ENCODE peak calls at places on chromosomes 1 and 21, in six cellular contexts. One of them, this sample, is unnamed.

GRCh38 chr1:86068841-86069756 is 87.5 kb downstream of the COL24A1 start:
- DNase-seq in CD8-positive, alpha-beta T cell: no peak
- DNase-seq in MG63: peak; percentile 71
- DNase-seq in PC-3: no peak
- DNase-seq in IMR-90: peak; percentile 64
- DNase-seq in HFF-Myc: no peak
- DNase-seq in this sample: no peak

GRCh38 chr1:25903986-25904385 is 2.2 kb downstream of the STMN1 start:
- DNase-seq in CD8-positive, alpha-beta T cell: no peak
- DNase-seq in MG63: no peak
- DNase-seq in PC-3: no peak
- DNase-seq in IMR-90: no peak
- DNase-seq in HFF-Myc: no peak
- DNase-seq in this sample: no peak

GRCh38 chr1:109794319-109795132 is 30.8 kb upstream of the EPS8L3 start:
- DNase-seq in CD8-positive, alpha-beta T cell: no peak
- DNase-seq in MG63: peak; percentile 61
- DNase-seq in PC-3: no peak
- DNase-seq in IMR-90: no peak
- DNase-seq in HFF-Myc: no peak
- DNase-seq in this sample: no peak

GRCh38 chr1:25220666-25221065 is 11.6 kb downstream of the SYF2 start:
- DNase-seq in CD8-positive, alpha-beta T cell: no peak
- DNase-seq in MG63: no peak
- DNase-seq in PC-3: no peak
- DNase-seq in IMR-90: no peak
- DNase-seq in HFF-Myc: no peak
- DNase-seq in this sample: no peak

GRCh38 chr1:247824023-247824422 is at the start of gene OR14A16:
- DNase-seq in CD8-positive, alpha-beta T cell: no peak
- DNase-seq in MG63: no peak
- DNase-seq in PC-3: no peak
- DNase-seq in IMR-90: no peak
- DNase-seq in HFF-Myc: no peak
- DNase-seq in this sample: no peak

GRCh38 chr1:19325368-19325957 is 13.3 kb downstream of the SLC66A1 start:
- DNase-seq in CD8-positive, alpha-beta T cell: no peak
- DNase-seq in MG63: no peak
- DNase-seq in PC-3: no peak
- DNase-seq in IMR-90: no peak
- DNase-seq in HFF-Myc: no peak
- DNase-seq in this sample: no peak

GRCh38 chr1:192626366-192627179 is 9.4 kb upstream of the RGS13 start:
- DNase-seq in CD8-positive, alpha-beta T cell: no peak
- DNase-seq in MG63: no peak
- DNase-seq in PC-3: no peak
- DNase-seq in IMR-90: no peak
- DNase-seq in HFF-Myc: no peak
- DNase-seq in this sample: no peak

GRCh38 chr1:200889571-200889970 is 5.1 kb upstream of the INAVA start:
- DNase-seq in CD8-positive, alpha-beta T cell: no peak
- DNase-seq in MG63: no peak
- DNase-seq in PC-3: peak; percentile 50
- DNase-seq in IMR-90: no peak
- DNase-seq in HFF-Myc: no peak
- DNase-seq in this sample: no peak

GRCh38 chr1:180210008-180210555 is 20.0 kb upstream of the LHX4 start:
- DNase-seq in CD8-positive, alpha-beta T cell: no peak
- DNase-seq in MG63: no peak
- DNase-seq in PC-3: peak; percentile 73
- DNase-seq in IMR-90: no peak
- DNase-seq in HFF-Myc: no peak
- DNase-seq in this sample: no peak

GRCh38 chr21:29232601-29233541 is 65.9 kb upstream of the BACH1 start:
- DNase-seq in CD8-positive, alpha-beta T cell: no peak
- DNase-seq in MG63: peak; percentile 29
- DNase-seq in PC-3: peak; percentile 61
- DNase-seq in IMR-90: peak; percentile 55
- DNase-seq in HFF-Myc: no peak
- DNase-seq in this sample: peak; percentile 66

GRCh38 chr1:151593651-151594625 is 17.9 kb upstream of the SNX27 start:
- DNase-seq in CD8-positive, alpha-beta T cell: peak; percentile 91
- DNase-seq in MG63: peak; percentile 38
- DNase-seq in PC-3: peak; percentile 89
- DNase-seq in IMR-90: no peak
- DNase-seq in HFF-Myc: no peak
- DNase-seq in this sample: no peak

GRCh38 chr1:71839876-71840275 is 442.5 kb downstream of the NEGR1 start:
- DNase-seq in CD8-positive, alpha-beta T cell: no peak
- DNase-seq in MG63: no peak
- DNase-seq in PC-3: no peak
- DNase-seq in IMR-90: no peak
- DNase-seq in HFF-Myc: no peak
- DNase-seq in this sample: no peak

GRCh38 chr1:10765734-10766478 is 30.5 kb downstream of the CASZ1 start:
- DNase-seq in CD8-positive, alpha-beta T cell: no peak
- DNase-seq in MG63: no peak
- DNase-seq in PC-3: peak; percentile 67
- DNase-seq in IMR-90: no peak
- DNase-seq in HFF-Myc: no peak
- DNase-seq in this sample: no peak

GRCh38 chr1:64539808-64540207 is 69.9 kb downstream of the CACHD1 start:
- DNase-seq in CD8-positive, alpha-beta T cell: no peak
- DNase-seq in MG63: peak; percentile 68
- DNase-seq in PC-3: no peak
- DNase-seq in IMR-90: peak; percentile 35
- DNase-seq in HFF-Myc: no peak
- DNase-seq in this sample: peak; percentile 76

GRCh38 chr1:17010601-17011438 is 908 bp downstream of the ATP13A2 start:
- DNase-seq in CD8-positive, alpha-beta T cell: no peak
- DNase-seq in MG63: peak; percentile 61
- DNase-seq in PC-3: peak; percentile 61
- DNase-seq in IMR-90: peak; percentile 13
- DNase-seq in HFF-Myc: no peak
- DNase-seq in this sample: no peak

GRCh38 chr1:203127672-203128611 is at the start of gene ADORA1:
- DNase-seq in CD8-positive, alpha-beta T cell: peak; percentile 45
- DNase-seq in MG63: peak; percentile 75
- DNase-seq in PC-3: peak; percentile 38
- DNase-seq in IMR-90: peak; percentile 41
- DNase-seq in HFF-Myc: no peak
- DNase-seq in this sample: no peak

GRCh38 chr1:154154534-154155181 is at the start of gene NUP210L:
- DNase-seq in CD8-positive, alpha-beta T cell: no peak
- DNase-seq in MG63: no peak
- DNase-seq in PC-3: no peak
- DNase-seq in IMR-90: peak; percentile 89
- DNase-seq in HFF-Myc: no peak
- DNase-seq in this sample: no peak

GRCh38 chr1:212856755-212857154 is 1.3 kb upstream of the FLVCR1 start:
- DNase-seq in CD8-positive, alpha-beta T cell: no peak
- DNase-seq in MG63: no peak
- DNase-seq in PC-3: no peak
- DNase-seq in IMR-90: no peak
- DNase-seq in HFF-Myc: no peak
- DNase-seq in this sample: no peak
- H3K4me3 ChIP-seq in CD8-positive, alpha-beta T cell: peak overlapping the region; percentile 3
- H3K4me3 ChIP-seq in MG63: peak overlapping the region; percentile 71
- H3K4me3 ChIP-seq in PC-3: peak overlapping the region; percentile 92
- H3K4me3 ChIP-seq in IMR-90: no peak overlapping the region
- H3K4me3 ChIP-seq in HFF-Myc: peak overlapping the region; percentile 89
- H3K4me3 ChIP-seq in this sample: no peak overlapping the region

DNA sequence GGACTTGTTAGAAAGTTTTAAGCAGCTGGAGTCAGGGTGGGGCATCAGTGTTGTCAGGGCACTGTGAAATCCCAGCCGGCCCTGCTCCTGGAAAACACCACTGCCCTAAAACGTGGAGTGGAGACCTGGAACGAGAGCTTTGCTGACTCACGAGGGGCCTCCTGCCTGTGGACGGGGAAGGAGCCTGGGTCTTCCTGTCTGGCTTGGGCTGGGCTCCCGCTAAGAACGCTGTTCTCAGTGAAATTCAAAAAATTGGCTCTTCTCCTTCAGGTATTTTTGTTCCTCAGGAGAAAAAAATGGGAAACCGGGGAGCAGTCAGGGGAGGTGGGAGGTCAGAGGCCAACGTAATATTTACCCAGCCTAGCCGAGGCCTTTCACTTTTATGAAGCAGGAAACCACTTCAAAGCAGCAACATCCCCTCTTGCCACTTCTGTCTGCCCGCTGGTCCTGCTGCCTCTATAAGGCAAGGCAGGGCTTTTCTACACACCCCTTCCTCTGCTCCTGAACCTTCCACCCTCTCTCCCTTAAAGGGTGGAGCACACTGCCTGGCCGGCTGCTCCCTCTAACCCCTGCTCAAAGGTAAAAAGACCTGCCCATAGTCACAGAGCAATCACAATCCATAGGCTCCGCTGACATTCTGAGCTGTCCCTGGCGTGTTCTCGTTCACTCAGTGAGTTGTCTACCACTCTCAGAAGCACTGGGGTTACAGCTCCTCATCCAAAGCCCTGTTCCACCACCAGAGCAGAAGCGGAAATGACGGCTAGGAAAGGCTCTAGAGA is 8.0 kb downstream of the PLXNA2 start:
- DNase-seq in CD8-positive, alpha-beta T cell: no peak
- DNase-seq in MG63: peak; percentile 67
- DNase-seq in PC-3: no peak
- DNase-seq in IMR-90: peak; percentile 71
- DNase-seq in HFF-Myc: no peak
- DNase-seq in this sample: no peak
- H3K4me3 ChIP-seq in CD8-positive, alpha-beta T cell: no peak overlapping the region
- H3K4me3 ChIP-seq in MG63: no peak overlapping the region
- H3K4me3 ChIP-seq in PC-3: no peak overlapping the region
- H3K4me3 ChIP-seq in IMR-90: no peak overlapping the region
- H3K4me3 ChIP-seq in HFF-Myc: no peak overlapping the region
- H3K4me3 ChIP-seq in this sample: no peak overlapping the region

DNA sequence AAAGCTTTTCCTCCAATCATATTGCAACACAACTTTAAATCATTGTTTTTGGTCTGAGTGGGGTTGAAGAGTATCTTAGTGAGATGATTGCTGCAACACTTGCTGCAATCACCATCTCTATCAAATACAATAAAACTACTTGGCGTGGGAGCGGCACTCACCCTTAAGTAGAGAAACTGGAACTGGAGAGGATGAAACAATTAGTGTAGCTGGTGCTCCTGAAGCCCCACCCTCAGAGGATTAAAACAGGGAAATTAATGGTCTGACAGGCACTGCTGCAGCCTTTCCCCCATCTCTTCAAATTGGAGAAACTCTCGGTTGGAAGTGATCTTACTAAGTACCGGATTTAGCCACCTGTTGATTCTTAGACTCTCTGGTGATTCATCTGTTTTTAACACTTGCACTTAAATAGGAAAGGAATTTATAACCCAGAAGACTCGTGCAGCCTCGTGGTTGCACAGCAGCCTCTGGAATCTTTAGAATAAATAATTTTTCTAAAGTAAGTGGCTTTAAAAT is 80.5 kb upstream of the KIF26B start:
- DNase-seq in CD8-positive, alpha-beta T cell: no peak
- DNase-seq in MG63: no peak
- DNase-seq in PC-3: peak; percentile 29
- DNase-seq in IMR-90: peak; percentile 74
- DNase-seq in HFF-Myc: no peak
- DNase-seq in this sample: peak; percentile 92
- H3K4me3 ChIP-seq in CD8-positive, alpha-beta T cell: no peak overlapping the region
- H3K4me3 ChIP-seq in MG63: no peak overlapping the region
- H3K4me3 ChIP-seq in PC-3: no peak overlapping the region
- H3K4me3 ChIP-seq in IMR-90: no peak overlapping the region
- H3K4me3 ChIP-seq in HFF-Myc: no peak overlapping the region
- H3K4me3 ChIP-seq in this sample: no peak overlapping the region

GRCh38 chr21:45050361-45050785 is 24.0 kb upstream of the ADARB1 start:
- DNase-seq in CD8-positive, alpha-beta T cell: no peak
- DNase-seq in MG63: no peak
- DNase-seq in PC-3: no peak
- DNase-seq in IMR-90: no peak
- DNase-seq in HFF-Myc: no peak
- DNase-seq in this sample: no peak
- H3K4me3 ChIP-seq in CD8-positive, alpha-beta T cell: no peak overlapping the region
- H3K4me3 ChIP-seq in MG63: no peak overlapping the region
- H3K4me3 ChIP-seq in PC-3: no peak overlapping the region
- H3K4me3 ChIP-seq in IMR-90: no peak overlapping the region
- H3K4me3 ChIP-seq in HFF-Myc: no peak overlapping the region
- H3K4me3 ChIP-seq in this sample: no peak overlapping the region

GRCh38 chr1:167492509-167492910 is 25.8 kb downstream of the CD247 start:
- DNase-seq in CD8-positive, alpha-beta T cell: no peak
- DNase-seq in MG63: no peak
- DNase-seq in PC-3: no peak
- DNase-seq in IMR-90: no peak
- DNase-seq in HFF-Myc: no peak
- DNase-seq in this sample: no peak
- H3K4me3 ChIP-seq in CD8-positive, alpha-beta T cell: no peak overlapping the region
- H3K4me3 ChIP-seq in MG63: no peak overlapping the region
- H3K4me3 ChIP-seq in PC-3: no peak overlapping the region
- H3K4me3 ChIP-seq in IMR-90: no peak overlapping the region
- H3K4me3 ChIP-seq in HFF-Myc: no peak overlapping the region
- H3K4me3 ChIP-seq in this sample: no peak overlapping the region

DNA sequence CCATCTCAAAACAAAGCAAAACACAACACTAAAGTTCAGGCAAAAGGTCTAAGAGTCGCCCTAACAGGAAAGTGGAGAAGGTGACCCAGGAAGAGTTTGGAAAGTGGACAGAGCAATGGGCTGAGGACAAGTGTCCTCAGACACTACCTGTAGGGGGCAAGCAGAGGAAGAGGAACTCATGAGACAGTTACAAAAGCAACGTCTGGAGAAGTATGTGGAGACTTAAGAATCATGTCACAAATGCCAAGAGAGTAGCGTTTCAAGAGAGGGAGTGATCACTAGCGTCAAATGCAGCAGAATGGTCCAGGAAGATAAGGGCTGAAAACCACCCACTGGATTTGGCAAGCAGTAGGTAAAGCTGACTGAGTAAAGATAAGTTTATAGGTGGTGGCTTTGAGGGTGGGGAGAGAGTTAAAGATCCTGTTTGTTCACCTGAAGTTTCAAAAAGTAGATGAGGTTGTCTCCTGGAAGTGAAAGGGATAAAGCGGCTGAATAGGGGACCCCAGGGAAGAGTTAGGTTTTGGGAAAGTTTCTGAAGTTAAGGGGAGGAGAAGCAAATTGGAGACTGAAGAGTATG is 3.2 kb downstream of the BSDC1 start:
- DNase-seq in CD8-positive, alpha-beta T cell: no peak
- DNase-seq in MG63: no peak
- DNase-seq in PC-3: no peak
- DNase-seq in IMR-90: no peak
- DNase-seq in HFF-Myc: no peak
- DNase-seq in this sample: no peak
- H3K4me3 ChIP-seq in CD8-positive, alpha-beta T cell: no peak overlapping the region
- H3K4me3 ChIP-seq in MG63: no peak overlapping the region
- H3K4me3 ChIP-seq in PC-3: no peak overlapping the region
- H3K4me3 ChIP-seq in IMR-90: no peak overlapping the region
- H3K4me3 ChIP-seq in HFF-Myc: no peak overlapping the region
- H3K4me3 ChIP-seq in this sample: no peak overlapping the region

This sample was measured in retinal pigment epithelial cell.